ENCODE peak calls at places on chromosomes 5 and 9, in nine cellular contexts. F is hypothalamus; B is stimulated activated CD8-positive, alpha-beta memory T cell treated with anti-CD3 and anti-CD28 coated beads, Interleukin-4, amount 100 ng/mL, for 4 hours; D is WTC11; I is spleen; C is activated CD4-positive, alpha-beta T cell treated with anti-CD3 and anti-CD28 coated beads, Interleukin-2, amount 50 U/mL, for 1 hour; S is SIG-M5; E is GM12891; Y is T-helper 2 cell. L is an unnamed sample.

GRCh38 chr5:139746691-139747582 is 48.7 kb upstream of the PSD2 start:
- DNase-seq in I (peak), B (peak), D (peak), Y (peak), E (peak), S (no peak), C (peak), F (peak), L (peak)

GRCh38 chr9:98836206-98836605 is 28.7 kb downstream of the GALNT12 start:
- DNase-seq in I (no peak), E (no peak), D (no peak), F (no peak), Y (no peak), C (no peak), B (no peak), S (no peak), L (no peak)

GRCh38 chr9:36165766-36166149 is 3.4 kb upstream of the CCIN start:
- DNase-seq in F (no peak), I (no peak), D (no peak), C (no peak), S (no peak), Y (no peak), B (no peak), E (no peak), L (no peak)

GRCh38 chr5:4907636-4908035 is 232.5 kb upstream of the ADAMTS16 start:
- DNase-seq in Y (no peak), S (no peak), B (no peak), I (no peak), E (no peak), D (no peak), C (no peak), F (no peak), L (no peak)

GRCh38 chr5:146986469-146986868 is 107.9 kb upstream of the PPP2R2B start:
- DNase-seq in E (no peak), I (no peak), F (no peak), C (no peak), S (no peak), B (no peak), Y (no peak), D (no peak), L (no peak)

GRCh38 chr9:127346584-127346983 is 50.4 kb upstream of the SLC2A8 start:
- DNase-seq in S (no peak), F (no peak), I (no peak), D (no peak), C (no peak), E (no peak), Y (no peak), B (no peak), L (no peak)

GRCh38 chr9:123225995-123226394 is 42.4 kb downstream of the STRBP start:
- DNase-seq in B (no peak), S (no peak), I (no peak), Y (no peak), D (no peak), F (no peak), C (no peak), E (no peak), L (no peak)

GRCh38 chr5:18740301-18740700 is 1106.0 kb downstream of the TAF11L14 start:
- DNase-seq in F (no peak), D (no peak), E (no peak), S (no peak), I (no peak), Y (no peak), C (no peak), B (no peak), L (no peak)

GRCh38 chr5:65395526-65396155 is 86.1 kb downstream of the ADAMTS6 start:
- DNase-seq in C (no peak), Y (no peak), I (no peak), E (no peak), F (no peak), B (no peak), D (no peak), S (no peak), L (no peak)

GRCh38 chr9:96241391-96241809 is 60.6 kb downstream of the HSD17B3 start:
- DNase-seq in D (no peak), Y (no peak), C (peak), F (no peak), E (no peak), I (no peak), S (no peak), B (no peak), L (no peak)

GRCh38 chr9:25681270-25681669 is 3.0 kb upstream of the TUSC1 start:
- DNase-seq in D (no peak), C (no peak), B (no peak), Y (no peak), S (no peak), E (no peak), I (no peak), F (no peak), L (no peak)

GRCh38 chr5:2534251-2534650 is 217.2 kb downstream of the IRX2 start:
- DNase-seq in D (no peak), S (no peak), Y (no peak), F (no peak), I (no peak), C (no peak), B (no peak), E (no peak), L (no peak)

GRCh38 chr5:56816546-56817081 is 1.3 kb downstream of the MAP3K1 start:
- DNase-seq in C (peak), Y (peak), D (peak), S (no peak), I (peak), B (no peak), F (peak), E (peak), L (peak)

GRCh38 chr9:71223953-71224538 is 102.6 kb upstream of the TRPM3 start:
- DNase-seq in B (no peak), E (no peak), Y (no peak), I (no peak), C (no peak), D (peak), S (no peak), F (no peak), L (no peak)

GRCh38 chr5:6379246-6379645 is 899 bp upstream of the MED10 start:
- DNase-seq in B (no peak), D (no peak), I (no peak), E (no peak), S (no peak), Y (no peak), F (no peak), C (no peak), L (no peak)

GRCh38 chr9:103804077-103804735 is 289.9 kb upstream of the SMC2 start:
- DNase-seq in B (no peak), Y (no peak), S (no peak), F (no peak), I (no peak), C (no peak), D (no peak), E (no peak), L (no peak)

GRCh38 chr5:151740958-151741373 is 17.5 kb downstream of the ATOX1 start:
- DNase-seq in E (no peak), F (no peak), C (no peak), I (no peak), D (no peak), S (no peak), B (no peak), Y (no peak), L (no peak)

GRCh38 chr5:58543723-58544122 is 39.2 kb upstream of the RAB3C start:
- DNase-seq in C (no peak), B (no peak), Y (no peak), F (no peak), E (no peak), D (no peak), S (no peak), I (no peak), L (no peak)

GRCh38 chr9:137316012-137316981 is 14.2 kb upstream of the NRARP start:
- DNase-seq in I (peak), B (no peak), E (peak), F (peak), D (peak), C (no peak), S (no peak), Y (no peak), L (no peak)

GRCh38 chr9:116234091-116234490 is 80.5 kb downstream of the PAPPA start:
- DNase-seq in E (no peak), Y (no peak), F (no peak), D (no peak), C (no peak), B (no peak), S (no peak), I (no peak), L (no peak)

GRCh38 chr5:137192293-137192743 is 306.8 kb downstream of the SPOCK1 start:
- DNase-seq in I (no peak), S (no peak), Y (no peak), F (no peak), E (no peak), B (no peak), D (no peak), C (no peak), L (no peak)

GRCh38 chr9:114046876-114047275 is 31.2 kb downstream of the AMBP start:
- DNase-seq in Y (no peak), E (no peak), I (no peak), S (no peak), F (no peak), D (no peak), B (no peak), C (no peak), L (no peak)

GRCh38 chr5:91076138-91076537 is 307.0 kb downstream of the ARRDC3 start:
- DNase-seq in C (no peak), F (no peak), Y (no peak), B (no peak), I (no peak), E (no peak), D (no peak), S (no peak), L (no peak)

GRCh38 chr9:82170871-82171270 is 182.3 kb downstream of the SPATA31D1 start:
- DNase-seq in S (no peak), Y (no peak), B (no peak), C (no peak), I (no peak), E (no peak), F (no peak), D (no peak), L (no peak)

GRCh38 chr9:38707885-38708640 is 11.9 kb downstream of the FAM240B start:
- DNase-seq in Y (no peak), I (no peak), C (no peak), D (no peak), B (no peak), S (no peak), F (no peak), E (no peak), L (no peak)

GRCh38 chr9:122463828-122464632 is 13.7 kb downstream of the OR1J1 start:
- DNase-seq in E (no peak), C (peak), F (no peak), Y (no peak), D (peak), B (no peak), I (no peak), S (no peak), L (no peak)

GRCh38 chr5:30401479-30402058 is 791.9 kb upstream of the CDH6 start:
- DNase-seq in B (no peak), I (no peak), D (peak), S (no peak), Y (no peak), C (no peak), E (no peak), F (no peak), L (no peak)

GRCh38 chr5:164555809-164556208 is 1050.4 kb downstream of the MAT2B start:
- DNase-seq in B (no peak), S (no peak), D (no peak), Y (no peak), I (no peak), F (no peak), C (no peak), E (no peak), L (no peak)

GRCh38 chr5:140023611-140024191 is 19.4 kb downstream of the NRG2 start:
- DNase-seq in C (no peak), F (no peak), B (no peak), E (no peak), D (no peak), Y (no peak), S (no peak), I (no peak), L (no peak)

GRCh38 chr9:109167716-109168115 is 667 bp upstream of the FRRS1L start:
- DNase-seq in B (no peak), F (peak), E (no peak), S (no peak), Y (no peak), D (no peak), C (no peak), I (no peak), L (no peak)

GRCh38 chr5:164868761-164869160 is 1363.3 kb downstream of the MAT2B start:
- DNase-seq in F (no peak), B (no peak), D (no peak), S (no peak), E (no peak), I (no peak), Y (no peak), C (no peak), L (no peak)

GRCh38 chr9:33818832-33819500 is 2.0 kb downstream of the UBE2R2 start:
- DNase-seq in B (no peak), Y (no peak), D (no peak), F (no peak), C (no peak), I (no peak), S (no peak), E (no peak), L (peak)

GRCh38 chr5:173479711-173480110 is 136.7 kb downstream of the BOD1 start:
- DNase-seq in S (no peak), B (no peak), D (no peak), F (no peak), C (no peak), I (no peak), Y (no peak), E (no peak), L (no peak)

GRCh38 chr5:34626036-34626435 is 30.1 kb upstream of the RAI14 start:
- DNase-seq in B (no peak), E (no peak), Y (no peak), C (no peak), F (no peak), I (no peak), D (no peak), S (no peak), L (no peak)

GRCh38 chr5:142870552-142870951 is 100.4 kb downstream of the ARHGAP26 start:
- DNase-seq in Y (no peak), C (no peak), F (no peak), E (no peak), B (no peak), I (no peak), D (no peak), S (no peak), L (no peak)

GRCh38 chr5:132486318-132487094 is 4.1 kb downstream of the IRF1 start:
- DNase-seq in I (no peak), F (no peak), Y (no peak), B (no peak), D (no peak), C (no peak), S (no peak), E (no peak), L (no peak)

GRCh38 chr5:1651971-1652872 is 128.5 kb upstream of the LPCAT1 start:
- DNase-seq in B (no peak), F (no peak), Y (no peak), E (no peak), S (no peak), D (no peak), I (no peak), C (no peak), L (no peak)

GRCh38 chr9:130157079-130157478 is 15.1 kb upstream of the NCS1 start:
- DNase-seq in F (no peak), Y (no peak), S (no peak), B (no peak), E (no peak), C (no peak), D (no peak), I (no peak), L (no peak)

GRCh38 chr9:136305822-136306690 is 2.2 kb upstream of the CCDC187 start:
- DNase-seq in F (no peak), B (no peak), D (no peak), S (no peak), E (no peak), I (no peak), C (no peak), Y (no peak), L (no peak)

GRCh38 chr9:91192379-91192775 is 169.3 kb downstream of the AUH start:
- DNase-seq in E (no peak), Y (no peak), C (no peak), D (no peak), B (no peak), I (no peak), S (no peak), F (no peak), L (no peak)